ENCODE peak calls at places on chromosomes 12 and 14, in four cellular contexts. L, M, F and A are unnamed samples.

GRCh38 chr12:52519826-52520662 is at the start of gene KRT5:
- DNase-seq in M (no peak), L (no peak), F (no peak), A (no peak)

GRCh38 chr14:91754819-91755218 is 22.9 kb upstream of the CATSPERB start:
- DNase-seq in L (no peak), F (no peak), M (no peak), A (no peak)

GRCh38 chr14:100828448-100828834 is 2.5 kb downstream of the MEG3 start:
- DNase-seq in M (no peak), F (no peak), L (no peak), A (no peak)

GRCh38 chr14:101582294-101582693 is 21.0 kb downstream of the DIO3 start:
- DNase-seq in F (no peak), M (no peak), L (no peak), A (no peak)

GRCh38 chr12:95997911-95998510 is 1.9 kb upstream of the HAL start:
- DNase-seq in F (no peak), L (no peak), M (no peak), A (no peak)

GRCh38 chr12:14771651-14772137 is 31.6 kb downstream of the WBP11 start:
- DNase-seq in L (no peak), M (no peak), F (no peak), A (no peak)

GRCh38 chr12:106323537-106323936 is 21.0 kb downstream of the TCP11L2 start:
- DNase-seq in L (no peak), M (no peak), F (no peak), A (no peak)

GRCh38 chr12:3313066-3313465 is 177.9 kb upstream of the PRMT8 start:
- DNase-seq in F (no peak), L (no peak), M (peak), A (peak)

GRCh38 chr12:76653342-76653741 is 93.8 kb upstream of the OSBPL8 start:
- DNase-seq in F (no peak), M (no peak), L (no peak), A (no peak)

GRCh38 chr12:131095826-131096680 is 142.3 kb downstream of the ADGRD1 start:
- DNase-seq in M (no peak), F (no peak), L (no peak), A (no peak)

GRCh38 chr14:77593501-77593911 is 22.9 kb downstream of the SPTLC2 start:
- DNase-seq in F (no peak), M (peak), L (no peak), A (no peak)

GRCh38 chr14:77251870-77252269 is 19.1 kb downstream of the NGB start:
- DNase-seq in F (no peak), M (no peak), L (no peak), A (no peak)